ENCODE peak calls at places on chromosomes 1 and 21, in seven cellular contexts. Z is activated T-helper 1 cell treated with anti-CD3 and anti-CD28 coated beads, Interleukin-12 subunit alpha, Interleukin-12 subunit beta, Interleukin-2, Interleukin-4 antibody, amounts not matched to agents 30 ng/mL and 10 ng/mL and 1 ng/mL, durations not matched to agents 14 hours and 24 hours and 36 hours; E is PC-9; S is hypothalamus; F is effector memory CD8-positive, alpha-beta T cell; D is cardiac muscle cell; M is NCI-H345. N is an unnamed sample.

GRCh38 chr1:112808861-112809684 is 93.9 kb upstream of the PPM1J start:
- DNase-seq in Z (peak; percentile 48), E (peak; percentile 49), S (peak; percentile 48), F (peak; percentile 48), D (peak; percentile 83), M (peak; percentile 54), N (peak; percentile 72)

GRCh38 chr1:89781494-89782126 is 39.2 kb upstream of the LRRC8D start:
- DNase-seq in Z (peak; percentile 25), E (no peak), S (no peak), F (peak; percentile 50), D (no peak), M (no peak), N (no peak)

GRCh38 chr1:36324322-36324802 is 917 bp upstream of the EVA1B start:
- DNase-seq in Z (no peak), E (no peak), S (no peak), F (no peak), D (no peak), M (no peak), N (no peak)

GRCh38 chr1:121483961-121484424 is 299.2 kb downstream of the SRGAP2C start:
- DNase-seq in Z (no peak), E (no peak), S (no peak), F (no peak), D (no peak), M (no peak), N (peak; percentile 34)

GRCh38 chr1:100364731-100365130 is 12.4 kb downstream of the CDC14A start:
- DNase-seq in Z (no peak), E (no peak), S (no peak), F (no peak), D (no peak), M (no peak), N (peak; percentile 13)

GRCh38 chr1:162213281-162213909 is 143.9 kb downstream of the NOS1AP start:
- DNase-seq in Z (no peak), E (peak; percentile 63), S (no peak), F (no peak), D (peak; percentile 52), M (no peak), N (no peak)

GRCh38 chr1:207763091-207763490 is 11.2 kb downstream of the CD46 start:
- DNase-seq in Z (no peak), E (no peak), S (no peak), F (no peak), D (no peak), M (no peak), N (no peak)

GRCh38 chr1:58431847-58432246 is 114.7 kb downstream of the OMA1 start:
- DNase-seq in Z (no peak), E (no peak), S (no peak), F (no peak), D (no peak), M (no peak), N (no peak)

GRCh38 chr1:221148580-221148979 is 269.3 kb downstream of the HLX start:
- DNase-seq in Z (no peak), E (no peak), S (no peak), F (no peak), D (no peak), M (no peak), N (no peak)

GRCh38 chr1:58660105-58660504 is 39.8 kb downstream of the MYSM1 start:
- DNase-seq in Z (no peak), E (no peak), S (no peak), F (no peak), D (no peak), M (no peak), N (no peak)

GRCh38 chr1:156958247-156958714 is 37.8 kb downstream of the LRRC71 start:
- DNase-seq in Z (no peak), E (peak; percentile 92), S (no peak), F (no peak), D (no peak), M (no peak), N (peak; percentile 17)

GRCh38 chr21:24988941-24989340 is 618.3 kb downstream of the MRPL39 start:
- DNase-seq in Z (no peak), E (no peak), S (no peak), F (no peak), D (no peak), M (no peak), N (no peak)

GRCh38 chr1:57986432-57986831 is 560.1 kb downstream of the OMA1 start:
- DNase-seq in Z (no peak), E (no peak), S (no peak), F (no peak), D (no peak), M (no peak), N (no peak)

GRCh38 chr1:93346472-93346991 is 825 bp downstream of the DR1 start:
- DNase-seq in Z (peak; percentile 20), E (peak; percentile 59), S (no peak), F (peak; percentile 38), D (peak; percentile 26), M (peak; percentile 7), N (peak; percentile 74)

GRCh38 chr1:169682077-169682476 is 29.3 kb downstream of the SELL start:
- DNase-seq in Z (no peak), E (no peak), S (no peak), F (no peak), D (no peak), M (no peak), N (no peak)

GRCh38 chr1:151325646-151326429 is 1.4 kb downstream of the PI4KB start:
- DNase-seq in Z (no peak), E (peak; percentile 38), S (no peak), F (no peak), D (no peak), M (no peak), N (no peak)

GRCh38 chr1:47650205-47650604 is 212.4 kb downstream of the FOXD2 start:
- DNase-seq in Z (no peak), E (peak; percentile 99), S (no peak), F (no peak), D (no peak), M (peak; percentile 95), N (no peak)

GRCh38 chr1:174266991-174267612 is 107.8 kb downstream of the RABGAP1L start:
- DNase-seq in Z (no peak), E (no peak), S (no peak), F (no peak), D (peak; percentile 3), M (no peak), N (no peak)

N was measured in erythroblast.